ENCODE peak calls at places on chromosomes 13 and 19, in seven cellular contexts. F, N, L, S, J, T and B are unnamed samples.

GRCh38 chr13:20441879-20442278 is 83.8 kb downstream of the CRYL1 start:
- DNase-seq in F (no peak), N (no peak), L (no peak), S (no peak), J (peak; percentile 95), T (peak; percentile 89), B (no peak)

GRCh38 chr19:3065675-3066357 is 3.5 kb upstream of the TLE5 start:
- DNase-seq in F (peak; percentile 66), N (peak; percentile 70), L (no peak), S (no peak), J (no peak), T (no peak), B (no peak)

GRCh38 chr19:3207466-3208242 is 16.8 kb upstream of the CELF5 start:
- DNase-seq in F (no peak), N (no peak), L (no peak), S (no peak), J (no peak), T (no peak), B (no peak)

GRCh38 chr19:44848036-44848804 is 2.1 kb downstream of the NECTIN2 start:
- DNase-seq in F (no peak), N (peak; percentile 39), L (peak; percentile 50), S (peak; percentile 32), J (peak; percentile 30), T (no peak), B (no peak)

GRCh38 chr13:51560336-51560735 is 23.9 kb upstream of the WDFY2 start:
- DNase-seq in F (no peak), N (no peak), L (no peak), S (no peak), J (no peak), T (no peak), B (no peak)

GRCh38 chr19:55600336-55601028 is 394 bp downstream of the ZNF524 start:
- DNase-seq in F (no peak), N (no peak), L (no peak), S (peak; percentile 83), J (no peak), T (peak; percentile 16), B (no peak)

GRCh38 chr19:41767105-41767504 is 11.8 kb downstream of the CEACAM6 start:
- DNase-seq in F (no peak), N (no peak), L (no peak), S (no peak), J (no peak), T (no peak), B (no peak)

GRCh38 chr13:20064128-20064527 is 96.7 kb downstream of the GJA3 start:
- DNase-seq in F (no peak), N (no peak), L (peak; percentile 58), S (no peak), J (no peak), T (peak; percentile 37), B (no peak)

GRCh38 chr19:35533822-35534521 is 716 bp downstream of the GAPDHS start:
- DNase-seq in F (no peak), N (peak; percentile 46), L (peak; percentile 46), S (peak; percentile 46), J (no peak), T (no peak), B (peak; percentile 62)

GRCh38 chr19:39842693-39843435 is 3.3 kb downstream of the FBL start:
- DNase-seq in F (no peak), N (no peak), L (no peak), S (no peak), J (no peak), T (no peak), B (no peak)

GRCh38 chr19:5170329-5170745 is 170.3 kb downstream of the PTPRS start:
- DNase-seq in F (peak; percentile 59), N (no peak), L (no peak), S (no peak), J (no peak), T (no peak), B (no peak)

GRCh38 chr19:19110410-19111137 is 27.7 kb downstream of the TMEM161A start:
- DNase-seq in F (no peak), N (no peak), L (no peak), S (no peak), J (no peak), T (no peak), B (no peak)

GRCh38 chr19:46624958-46625661 is at the start of gene PTGIR:
- DNase-seq in F (no peak), N (peak; percentile 54), L (peak; percentile 78), S (peak; percentile 84), J (no peak), T (no peak), B (peak; percentile 25)

GRCh38 chr13:64723735-64724134 is 2506.4 kb downstream of the PCDH9 start:
- DNase-seq in F (no peak), N (no peak), L (peak; percentile 61), S (no peak), J (peak; percentile 93), T (peak; percentile 90), B (peak; percentile 39)

GRCh38 chr19:9597027-9597426 is 12.7 kb upstream of the ZNF121 start:
- DNase-seq in F (no peak), N (no peak), L (peak; percentile 72), S (no peak), J (peak; percentile 99), T (peak; percentile 96), B (peak; percentile 42)

GRCh38 chr13:57409121-57409520 is 222.4 kb upstream of the PCDH17 start:
- DNase-seq in F (no peak), N (no peak), L (no peak), S (no peak), J (no peak), T (no peak), B (no peak)

GRCh38 chr13:39186205-39186880 is 148.1 kb downstream of the NHLRC3 start:
- DNase-seq in F (no peak), N (no peak), L (no peak), S (no peak), J (no peak), T (no peak), B (peak; percentile 7)

GRCh38 chr13:31385534-31385933 is 185.8 kb downstream of the B3GLCT start:
- DNase-seq in F (no peak), N (no peak), L (no peak), S (no peak), J (peak; percentile 16), T (no peak), B (peak; percentile 22)

GRCh38 chr19:41221514-41222205 is 2.6 kb downstream of the AXL start:
- DNase-seq in F (no peak), N (no peak), L (no peak), S (no peak), J (no peak), T (no peak), B (no peak)

GRCh38 chr13:19967619-19968018 is 9.1 kb downstream of the ZMYM2 start:
- DNase-seq in F (no peak), N (no peak), L (no peak), S (no peak), J (no peak), T (no peak), B (no peak)

GRCh38 chr13:62431852-62432251 is 1016.2 kb upstream of the PCDH20 start:
- DNase-seq in F (no peak), N (no peak), L (no peak), S (no peak), J (no peak), T (no peak), B (no peak)

GRCh38 chr13:50511877-50512332 is 331.6 kb downstream of the DLEU7 start:
- DNase-seq in F (no peak), N (no peak), L (no peak), S (no peak), J (no peak), T (no peak), B (no peak)

GRCh38 chr19:435707-436412 is 25.0 kb downstream of the SHC2 start:
- DNase-seq in F (no peak), N (no peak), L (no peak), S (no peak), J (no peak), T (no peak), B (no peak)

GRCh38 chr19:6773323-6773931 is 919 bp downstream of the VAV1 start:
- DNase-seq in F (no peak), N (no peak), L (no peak), S (peak; percentile 52), J (no peak), T (no peak), B (no peak)
- H3K4me3 ChIP-seq in F (no peak overlapping the region), N (no peak overlapping the region), L (no peak overlapping the region), S (peak overlapping the region; percentile 35), J (no peak overlapping the region), T (no peak overlapping the region), B (no peak overlapping the region)

DNA sequence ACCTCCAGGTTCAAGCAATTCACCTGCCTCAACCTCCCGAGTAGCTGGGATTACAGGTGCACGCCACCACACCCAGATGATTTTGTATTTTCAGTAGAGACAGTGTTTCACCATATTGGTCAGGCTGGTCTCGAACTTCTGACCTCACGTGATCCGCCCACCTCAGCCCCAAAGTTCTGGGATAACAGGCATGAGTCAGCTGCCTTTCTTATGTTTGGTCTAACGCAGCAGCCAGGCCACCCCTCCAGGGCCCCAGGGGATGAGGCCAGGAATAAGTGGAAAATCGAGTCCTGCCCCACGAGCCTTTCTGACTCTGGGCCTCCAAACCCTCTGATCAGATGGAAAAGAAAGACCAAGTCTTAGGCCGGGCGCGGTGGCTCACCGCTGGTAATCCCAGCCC is 44.5 kb downstream of the CERS4 start:
- DNase-seq in F (no peak), N (no peak), L (no peak), S (no peak), J (no peak), T (no peak), B (no peak)
- H3K36me3 ChIP-seq in F (no peaks in the 10 kb centered on the region), N (peaks cover 21% of the 10 kb centered on the region), L (no peaks in the 10 kb centered on the region), S (peaks cover 37% of the 10 kb centered on the region), J (no peaks in the 10 kb centered on the region), T (no peaks in the 10 kb centered on the region), B (no peaks in the 10 kb centered on the region)

GRCh38 chr19:34186205-34186604 is 13.9 kb downstream of the LSM14A start:
- DNase-seq in F (no peak), N (no peak), L (no peak), S (no peak), J (no peak), T (no peak), B (no peak)
- H3K27me3 ChIP-seq in F (no peaks in the 10 kb centered on the region), N (no peaks in the 10 kb centered on the region), L (no peaks in the 10 kb centered on the region), S (no peaks in the 10 kb centered on the region), J (no peaks in the 10 kb centered on the region), T (no peaks in the 10 kb centered on the region), B (no peaks in the 10 kb centered on the region)

GRCh38 chr13:43414111-43414510 is 372.7 kb downstream of the ENOX1 start:
- DNase-seq in F (no peak), N (no peak), L (no peak), S (no peak), J (no peak), T (no peak), B (no peak)

GRCh38 chr13:43407023-43407581 is 379.7 kb downstream of the ENOX1 start:
- DNase-seq in F (no peak), N (no peak), L (no peak), S (no peak), J (no peak), T (no peak), B (no peak)

GRCh38 chr13:43411211-43411610 is 375.6 kb downstream of the ENOX1 start:
- DNase-seq in F (no peak), N (no peak), L (no peak), S (no peak), J (no peak), T (no peak), B (no peak)

GRCh38 chr13:43408274-43408673 is 378.5 kb downstream of the ENOX1 start:
- DNase-seq in F (no peak), N (no peak), L (no peak), S (no peak), J (no peak), T (no peak), B (no peak)

DNA sequence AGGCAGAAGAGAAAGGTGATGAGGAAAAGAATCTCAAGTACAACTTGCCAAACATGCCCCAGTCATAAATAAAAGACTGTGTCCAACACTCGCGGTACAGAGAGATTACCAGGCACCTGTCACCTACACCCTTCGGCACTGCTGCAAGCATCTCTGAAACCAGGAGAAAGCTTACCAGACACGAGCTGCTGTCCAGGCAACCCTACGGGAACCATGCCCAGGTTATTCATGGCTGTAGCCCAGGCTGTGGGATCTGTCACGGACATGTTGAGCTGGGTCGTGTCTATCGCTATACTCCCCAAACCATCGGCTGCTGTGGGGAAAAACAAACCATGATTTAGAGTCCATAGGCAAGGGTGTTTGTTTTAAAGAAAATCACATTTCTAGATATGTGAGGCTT is 375.0 kb downstream of the ENOX1 start:
- DNase-seq in F (no peak), N (no peak), L (peak; percentile 39), S (peak; percentile 60), J (no peak), T (no peak), B (no peak)
- H3K4me3 ChIP-seq in F (no peak overlapping the region), N (no peak overlapping the region), L (no peak overlapping the region), S (no peak overlapping the region), J (no peak overlapping the region), T (no peak overlapping the region), B (no peak overlapping the region)